ENCODE peak calls at places on chromosomes 4 and X, in eight cellular contexts. M, J, D, O, T, B, S and I are unnamed samples.

GRCh38 chr4:147842573-147842972 is 110.7 kb downstream of the ARHGAP10 start:
- DNase-seq in D (no peak), B (no peak), M (no peak), O (no peak), J (peak), T (no peak), S (no peak), I (peak)

GRCh38 chrX:153885208-153885787 is 675 bp downstream of the L1CAM start:
- DNase-seq in O (no peak), M (no peak), J (no peak), T (no peak), S (no peak), B (no peak), D (no peak), I (no peak)

GRCh38 chr4:15996773-15997172 is 33.8 kb upstream of the FGFBP2 start:
- DNase-seq in O (no peak), D (no peak), S (no peak), J (peak), T (no peak), M (no peak), B (no peak), I (no peak)

GRCh38 chr4:2823301-2823670 is 20.4 kb upstream of the ADD1 start:
- DNase-seq in B (no peak), D (no peak), T (no peak), O (no peak), J (no peak), M (no peak), S (no peak), I (no peak)

GRCh38 chrX:39677987-39678840 is 419.5 kb downstream of the BCOR start:
- DNase-seq in O (no peak), D (no peak), M (no peak), S (no peak), J (no peak), B (no peak), T (no peak), I (no peak)

GRCh38 chr4:169925678-169926077 is 100.5 kb downstream of the MFAP3L start:
- DNase-seq in D (no peak), S (no peak), O (no peak), T (no peak), B (no peak), M (no peak), J (no peak), I (no peak)

GRCh38 chr4:168218663-168219062 is 99.9 kb downstream of the DDX60 start:
- DNase-seq in M (no peak), T (no peak), B (peak), J (peak), D (no peak), S (peak), O (peak), I (peak)

GRCh38 chr4:8726344-8726851 is 133.8 kb downstream of the CPZ start:
- DNase-seq in M (no peak), O (no peak), D (peak), S (no peak), J (no peak), B (no peak), T (peak), I (no peak)

GRCh38 chr4:18645356-18645755 is 623.8 kb upstream of the LCORL start:
- DNase-seq in D (no peak), T (no peak), B (no peak), J (no peak), S (no peak), O (no peak), M (peak), I (no peak)

GRCh38 chr4:70619288-70619687 is 9.3 kb upstream of the ENAM start:
- DNase-seq in O (no peak), S (no peak), J (no peak), B (no peak), D (no peak), T (no peak), M (no peak), I (no peak)

GRCh38 chrX:100995469-100995868 is 26.0 kb downstream of the ARL13A start:
- DNase-seq in B (peak), J (peak), T (no peak), M (no peak), S (peak), D (no peak), O (no peak), I (peak)

GRCh38 chrX:27555514-27555913 is 34.6 kb upstream of the DCAF8L2 start:
- DNase-seq in S (peak), D (no peak), O (peak), B (no peak), T (no peak), M (peak), J (peak), I (no peak)

GRCh38 chr4:122960298-122960985 is 38.0 kb upstream of the NUDT6 start:
- DNase-seq in D (no peak), O (no peak), S (no peak), B (no peak), J (no peak), T (no peak), M (no peak), I (no peak)

GRCh38 chr4:37400326-37400881 is 155.9 kb downstream of the NWD2 start:
- DNase-seq in D (no peak), S (no peak), O (no peak), T (no peak), M (no peak), J (no peak), B (no peak), I (no peak)

GRCh38 chr4:186486172-186486571 is 69.2 kb downstream of the MTNR1A start:
- DNase-seq in O (no peak), B (no peak), S (no peak), D (no peak), T (no peak), M (no peak), J (peak), I (no peak)

GRCh38 chrX:64994131-64994798 is 18.0 kb upstream of the ZC4H2 start:
- DNase-seq in J (no peak), O (no peak), M (no peak), T (no peak), D (no peak), B (no peak), S (no peak), I (no peak)

GRCh38 chr4:98939892-98940298 is 11.0 kb upstream of the EIF4E start:
- DNase-seq in M (peak), D (no peak), O (peak), J (peak), B (no peak), S (peak), T (no peak), I (peak)

GRCh38 chr4:138242076-138242829 is at the start of gene SLC7A11:
- DNase-seq in B (peak), O (peak), T (peak), S (peak), M (peak), D (peak), J (peak), I (peak)

GRCh38 chrX:42422961-42423360 is 355.0 kb downstream of the PPP1R2C start:
- DNase-seq in S (no peak), B (no peak), M (no peak), O (no peak), J (no peak), T (no peak), D (no peak), I (no peak)

GRCh38 chrX:63050225-63050624 is 300.9 kb downstream of the SPIN4 start:
- DNase-seq in M (peak), D (no peak), O (peak), B (no peak), S (peak), J (no peak), T (no peak), I (no peak)

GRCh38 chr4:81482344-81482743 is 10.6 kb upstream of the RASGEF1B start:
- DNase-seq in B (no peak), T (no peak), O (no peak), M (no peak), J (no peak), S (no peak), D (no peak), I (no peak)

GRCh38 chrX:129360175-129360574 is 163.1 kb downstream of the SMARCA1 start:
- DNase-seq in B (no peak), D (peak), J (peak), O (peak), T (peak), M (peak), S (peak), I (no peak)

GRCh38 chr4:10078481-10079233 is 37.9 kb downstream of the WDR1 start:
- DNase-seq in O (no peak), M (no peak), S (no peak), T (no peak), B (no peak), D (peak), J (no peak), I (no peak)

GRCh38 chr4:68162196-68162595 is 32.5 kb upstream of the TMPRSS11F start:
- DNase-seq in B (no peak), J (peak), S (no peak), T (no peak), D (no peak), O (no peak), M (no peak), I (no peak)

GRCh38 chr4:172147702-172148101 is 334.5 kb downstream of the GALNTL6 start:
- DNase-seq in O (peak), D (no peak), S (no peak), M (peak), B (no peak), J (peak), T (no peak), I (no peak)

GRCh38 chr4:107930821-107931774 is at the start of gene CYP2U1:
- DNase-seq in T (peak), D (peak), O (peak), S (peak), B (no peak), J (peak), M (peak), I (peak)

GRCh38 chr4:26397086-26397485 is 76.3 kb downstream of the RBPJ start:
- DNase-seq in S (no peak), B (no peak), T (no peak), J (no peak), M (no peak), O (no peak), D (no peak), I (no peak)

GRCh38 chr4:126614456-126614855 is 1018.3 kb upstream of the INTU start:
- DNase-seq in O (no peak), B (no peak), T (no peak), D (no peak), S (no peak), M (no peak), J (no peak), I (no peak)

GRCh38 chrX:134418317-134419113 is 41.5 kb upstream of the HPRT1 start:
- DNase-seq in B (no peak), J (no peak), M (no peak), D (no peak), O (peak), T (no peak), S (no peak), I (no peak)

GRCh38 chr4:183503497-183504063 is 1.3 kb upstream of the ING2 start:
- DNase-seq in S (peak), M (no peak), O (no peak), D (no peak), J (no peak), T (no peak), B (no peak), I (no peak)

GRCh38 chrX:45191383-45191782 is 9.3 kb downstream of the DIPK2B start:
- DNase-seq in O (no peak), T (no peak), S (no peak), D (no peak), J (no peak), B (no peak), M (no peak), I (no peak)

GRCh38 chrX:45187731-45188130 is 12.9 kb downstream of the DIPK2B start:
- DNase-seq in T (no peak), D (no peak), M (no peak), J (no peak), S (no peak), O (no peak), B (no peak), I (no peak)

GRCh38 chrX:45191820-45192409 is 8.8 kb downstream of the DIPK2B start:
- DNase-seq in O (no peak), S (no peak), B (no peak), J (no peak), M (no peak), T (no peak), D (no peak), I (no peak)

GRCh38 chrX:45184211-45184610 is 16.5 kb downstream of the DIPK2B start:
- DNase-seq in D (no peak), T (no peak), S (no peak), O (no peak), B (no peak), M (no peak), J (no peak), I (no peak)

DNA sequence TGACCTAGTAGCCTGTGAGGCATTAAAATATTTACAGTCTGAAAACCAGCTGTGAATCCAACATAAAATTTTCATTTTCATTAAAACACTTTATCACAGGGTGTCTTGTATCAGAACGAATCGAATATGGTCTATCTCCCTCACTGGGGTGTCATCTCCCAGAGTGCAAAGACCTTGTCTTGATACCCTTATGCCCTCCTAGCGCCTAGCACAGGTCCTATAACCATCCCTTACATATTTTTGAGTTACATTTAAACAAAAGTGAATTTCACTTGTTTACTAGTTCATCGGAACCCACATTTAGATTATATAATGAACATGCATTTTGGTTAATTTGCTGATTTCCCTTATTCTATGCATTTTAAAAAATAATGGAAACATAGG is 14.0 kb downstream of the DIPK2B start:
- DNase-seq in S (no peak), O (no peak), B (no peak), T (no peak), M (no peak), J (no peak), D (no peak), I (no peak)
- H3K4me3 ChIP-seq in S (no peak), O (no peak), B (no peak), T (no peak), M (no peak), J (no peak), D (no peak), I (no peak)

GRCh38 chr4:75598390-75598789 is 31.9 kb downstream of the CDKL2 start:
- DNase-seq in D (no peak), T (no peak), J (peak), O (no peak), M (peak), S (peak), B (peak), I (peak)
- TF ChIP-seq CTCF in D (no peak), T (no peak), J (no peak), O (no peak), M (no peak), S (no peak), B (no peak), I (no peak)

DNA sequence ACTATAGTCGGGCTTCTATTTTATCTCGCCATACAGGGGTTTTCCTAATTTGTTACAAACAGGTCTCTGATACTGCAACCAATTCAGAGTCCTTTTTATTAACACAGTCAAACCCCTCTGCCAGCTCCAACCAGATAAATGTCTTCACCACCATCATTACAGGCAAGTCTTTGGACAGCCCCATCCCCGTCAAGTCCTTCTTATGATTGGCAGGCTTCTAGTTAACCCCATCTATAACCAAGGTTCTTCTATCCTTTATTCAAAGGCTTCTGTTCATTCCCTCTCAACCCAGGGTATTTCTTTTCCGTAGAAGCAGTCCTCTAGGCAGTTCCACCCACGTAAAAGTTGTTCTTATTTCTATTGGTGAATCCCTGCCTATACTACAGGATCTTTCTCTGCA is 29.9 kb upstream of the FOXR2 start:
- DNase-seq in D (no peak), O (no peak), T (no peak), J (no peak), S (no peak), M (no peak), B (no peak), I (no peak)
- H3K4me3 ChIP-seq in D (no peak), O (no peak), T (no peak), J (no peak), S (no peak), M (no peak), B (no peak), I (no peak)

DNA sequence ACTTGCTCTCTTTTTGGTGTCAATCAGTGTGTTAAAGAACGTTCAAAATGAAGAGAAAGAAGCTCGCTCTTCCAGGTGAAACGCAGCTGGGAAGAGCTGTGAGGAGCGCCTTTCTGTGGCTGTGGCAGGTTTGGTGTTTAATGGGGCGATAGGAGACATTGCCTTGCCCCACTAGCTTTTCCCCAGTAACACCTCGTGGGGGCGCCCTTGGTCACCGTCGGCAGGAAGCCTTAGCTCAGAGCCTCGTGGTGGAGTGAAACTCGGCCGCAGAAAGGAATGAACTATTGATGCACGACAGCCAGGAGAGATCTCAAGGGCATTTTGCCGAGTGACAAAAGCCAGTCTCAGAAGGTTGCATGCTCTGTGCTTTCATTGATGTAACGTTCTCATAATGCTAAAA is 65.1 kb downstream of the GPR143 start:
- DNase-seq in J (no peak), D (no peak), O (no peak), M (peak), S (no peak), T (no peak), B (no peak), I (no peak)
- TF ChIP-seq CTCF in J (no peak), D (no peak), O (no peak), M (peak), S (no peak), T (no peak), B (no peak), I (no peak)

DNA sequence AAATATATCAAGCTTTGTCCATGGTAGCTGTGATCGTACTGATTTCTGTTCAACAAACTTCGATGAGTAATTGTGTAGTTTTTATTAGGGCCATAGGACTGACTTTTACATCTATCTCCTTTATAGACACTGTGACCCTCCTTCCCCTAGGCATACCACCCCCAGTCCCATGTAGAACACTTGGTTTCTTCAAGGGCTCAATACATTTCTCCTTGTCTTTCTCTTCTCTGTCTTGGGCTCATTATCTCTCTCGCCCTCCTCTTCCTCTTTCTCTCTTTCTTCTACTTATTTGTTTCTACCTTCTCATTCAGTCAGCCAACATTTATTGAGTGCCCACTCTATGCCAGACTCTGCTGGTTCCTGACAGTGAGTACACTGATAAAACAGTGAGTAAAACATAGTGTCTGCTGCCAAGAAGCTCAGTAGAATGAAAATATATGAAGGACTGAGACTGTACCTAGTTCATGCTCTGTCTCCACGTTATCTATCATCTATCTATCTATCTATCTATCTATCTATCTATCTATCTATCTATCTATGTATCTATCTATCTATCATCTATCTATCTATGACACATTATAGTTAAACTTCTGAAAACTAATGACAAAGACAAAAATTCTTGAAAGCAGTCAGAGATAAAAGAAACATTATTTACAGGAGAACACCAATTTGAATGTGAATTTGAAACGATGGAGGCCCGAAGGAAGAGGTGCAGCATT is 122.8 kb downstream of the RBMX2 start:
- DNase-seq in J (no peak), M (no peak), S (no peak), B (no peak), O (no peak), D (no peak), T (no peak), I (no peak)
- H3K4me3 ChIP-seq in J (no peak), M (peak), S (no peak), B (no peak), O (no peak), D (peak), T (no peak), I (no peak)